ENCODE peak calls at places on chromosomes 6 and 20, in five cellular contexts. One of them, this sample, is unnamed.

GRCh38 chr6:111521497-111522275 is 38.7 kb upstream of the REV3L start:
- DNase-seq in fibroblast of the aortic adventitia: peak
- DNase-seq in OCI-LY7: no peak
- DNase-seq in CD8-positive, alpha-beta T cell: no peak
- DNase-seq in breast epithelium: no peak
- DNase-seq in this sample: no peak

GRCh38 chr20:51500311-51500710 is 42.2 kb downstream of the NFATC2 start:
- DNase-seq in fibroblast of the aortic adventitia: no peak
- DNase-seq in OCI-LY7: peak
- DNase-seq in CD8-positive, alpha-beta T cell: peak
- DNase-seq in breast epithelium: no peak
- DNase-seq in this sample: no peak

GRCh38 chr6:45965787-45966186 is 49.9 kb downstream of the CLIC5 start:
- DNase-seq in fibroblast of the aortic adventitia: peak
- DNase-seq in OCI-LY7: no peak
- DNase-seq in CD8-positive, alpha-beta T cell: no peak
- DNase-seq in breast epithelium: no peak
- DNase-seq in this sample: no peak

GRCh38 chr20:29741894-29742698 is 1515.4 kb upstream of the DEFB115 start:
- DNase-seq in fibroblast of the aortic adventitia: no peak
- DNase-seq in OCI-LY7: no peak
- DNase-seq in CD8-positive, alpha-beta T cell: no peak
- DNase-seq in breast epithelium: no peak
- DNase-seq in this sample: no peak

GRCh38 chr20:2817891-2818595 is 1.9 kb downstream of the TMEM239 start:
- DNase-seq in fibroblast of the aortic adventitia: peak
- DNase-seq in OCI-LY7: no peak
- DNase-seq in CD8-positive, alpha-beta T cell: no peak
- DNase-seq in breast epithelium: peak
- DNase-seq in this sample: no peak

GRCh38 chr6:159842035-159842434 is 42.0 kb downstream of the PNLDC1 start:
- DNase-seq in fibroblast of the aortic adventitia: peak
- DNase-seq in OCI-LY7: no peak
- DNase-seq in CD8-positive, alpha-beta T cell: no peak
- DNase-seq in breast epithelium: no peak
- DNase-seq in this sample: no peak

GRCh38 chr6:110799181-110799580 is 16.1 kb downstream of the CDK19 start:
- DNase-seq in fibroblast of the aortic adventitia: no peak
- DNase-seq in OCI-LY7: no peak
- DNase-seq in CD8-positive, alpha-beta T cell: no peak
- DNase-seq in breast epithelium: no peak
- DNase-seq in this sample: no peak

GRCh38 chr20:4132956-4133355 is 117.6 kb upstream of the RNF24 start:
- DNase-seq in fibroblast of the aortic adventitia: no peak
- DNase-seq in OCI-LY7: no peak
- DNase-seq in CD8-positive, alpha-beta T cell: no peak
- DNase-seq in breast epithelium: no peak
- DNase-seq in this sample: no peak

GRCh38 chr20:19942611-19943010 is 74.6 kb upstream of the NAA20 start:
- DNase-seq in fibroblast of the aortic adventitia: no peak
- DNase-seq in OCI-LY7: no peak
- DNase-seq in CD8-positive, alpha-beta T cell: no peak
- DNase-seq in breast epithelium: no peak
- DNase-seq in this sample: no peak

GRCh38 chr20:1888796-1889463 is 6.3 kb upstream of the SIRPA start:
- DNase-seq in fibroblast of the aortic adventitia: peak
- DNase-seq in OCI-LY7: no peak
- DNase-seq in CD8-positive, alpha-beta T cell: no peak
- DNase-seq in breast epithelium: no peak
- DNase-seq in this sample: no peak

GRCh38 chr6:108914235-108915022 is 66.2 kb downstream of the ARMC2 start:
- DNase-seq in fibroblast of the aortic adventitia: no peak
- DNase-seq in OCI-LY7: peak
- DNase-seq in CD8-positive, alpha-beta T cell: peak
- DNase-seq in breast epithelium: no peak
- DNase-seq in this sample: no peak

GRCh38 chr6:167341665-167342655 is 17.1 kb downstream of the TTLL2 start:
- DNase-seq in fibroblast of the aortic adventitia: no peak
- DNase-seq in OCI-LY7: no peak
- DNase-seq in CD8-positive, alpha-beta T cell: no peak
- DNase-seq in breast epithelium: no peak
- DNase-seq in this sample: no peak

GRCh38 chr6:175680-176079 is 116.6 kb upstream of the DUSP22 start:
- DNase-seq in fibroblast of the aortic adventitia: no peak
- DNase-seq in OCI-LY7: no peak
- DNase-seq in CD8-positive, alpha-beta T cell: no peak
- DNase-seq in breast epithelium: no peak
- DNase-seq in this sample: no peak

GRCh38 chr6:178119-178518 is 114.2 kb upstream of the DUSP22 start:
- DNase-seq in fibroblast of the aortic adventitia: no peak
- DNase-seq in OCI-LY7: no peak
- DNase-seq in CD8-positive, alpha-beta T cell: no peak
- DNase-seq in breast epithelium: no peak
- DNase-seq in this sample: no peak

GRCh38 chr6:176766-177165 is 115.5 kb upstream of the DUSP22 start:
- DNase-seq in fibroblast of the aortic adventitia: no peak
- DNase-seq in OCI-LY7: no peak
- DNase-seq in CD8-positive, alpha-beta T cell: no peak
- DNase-seq in breast epithelium: no peak
- DNase-seq in this sample: no peak

GRCh38 chr6:168865-169455 is 123.3 kb upstream of the DUSP22 start:
- DNase-seq in fibroblast of the aortic adventitia: peak
- DNase-seq in OCI-LY7: peak
- DNase-seq in CD8-positive, alpha-beta T cell: no peak
- DNase-seq in breast epithelium: no peak
- DNase-seq in this sample: no peak

GRCh38 chr6:174036-174435 is 118.3 kb upstream of the DUSP22 start:
- DNase-seq in fibroblast of the aortic adventitia: no peak
- DNase-seq in OCI-LY7: no peak
- DNase-seq in CD8-positive, alpha-beta T cell: no peak
- DNase-seq in breast epithelium: no peak
- DNase-seq in this sample: no peak
- TF ChIP-seq CTCF in fibroblast of the aortic adventitia: no peak
- TF ChIP-seq CTCF in OCI-LY7: no peak
- TF ChIP-seq CTCF in CD8-positive, alpha-beta T cell: no peak
- TF ChIP-seq CTCF in breast epithelium: no peak
- TF ChIP-seq CTCF in this sample: no peak

GRCh38 chr6:7939186-7939863 is 28.7 kb upstream of the TXNDC5 start:
- DNase-seq in fibroblast of the aortic adventitia: no peak
- DNase-seq in OCI-LY7: no peak
- DNase-seq in CD8-positive, alpha-beta T cell: no peak
- DNase-seq in breast epithelium: no peak
- DNase-seq in this sample: no peak

GRCh38 chr6:7938562-7939185 is 28.1 kb upstream of the TXNDC5 start:
- DNase-seq in fibroblast of the aortic adventitia: no peak
- DNase-seq in OCI-LY7: no peak
- DNase-seq in CD8-positive, alpha-beta T cell: no peak
- DNase-seq in breast epithelium: no peak
- DNase-seq in this sample: no peak

GRCh38 chr6:7939864-7940228 is 29.3 kb upstream of the TXNDC5 start:
- DNase-seq in fibroblast of the aortic adventitia: no peak
- DNase-seq in OCI-LY7: no peak
- DNase-seq in CD8-positive, alpha-beta T cell: no peak
- DNase-seq in breast epithelium: no peak
- DNase-seq in this sample: no peak
- TF ChIP-seq CTCF in fibroblast of the aortic adventitia: no peak
- TF ChIP-seq CTCF in OCI-LY7: no peak
- TF ChIP-seq CTCF in CD8-positive, alpha-beta T cell: no peak
- TF ChIP-seq CTCF in breast epithelium: no peak
- TF ChIP-seq CTCF in this sample: no peak

DNA sequence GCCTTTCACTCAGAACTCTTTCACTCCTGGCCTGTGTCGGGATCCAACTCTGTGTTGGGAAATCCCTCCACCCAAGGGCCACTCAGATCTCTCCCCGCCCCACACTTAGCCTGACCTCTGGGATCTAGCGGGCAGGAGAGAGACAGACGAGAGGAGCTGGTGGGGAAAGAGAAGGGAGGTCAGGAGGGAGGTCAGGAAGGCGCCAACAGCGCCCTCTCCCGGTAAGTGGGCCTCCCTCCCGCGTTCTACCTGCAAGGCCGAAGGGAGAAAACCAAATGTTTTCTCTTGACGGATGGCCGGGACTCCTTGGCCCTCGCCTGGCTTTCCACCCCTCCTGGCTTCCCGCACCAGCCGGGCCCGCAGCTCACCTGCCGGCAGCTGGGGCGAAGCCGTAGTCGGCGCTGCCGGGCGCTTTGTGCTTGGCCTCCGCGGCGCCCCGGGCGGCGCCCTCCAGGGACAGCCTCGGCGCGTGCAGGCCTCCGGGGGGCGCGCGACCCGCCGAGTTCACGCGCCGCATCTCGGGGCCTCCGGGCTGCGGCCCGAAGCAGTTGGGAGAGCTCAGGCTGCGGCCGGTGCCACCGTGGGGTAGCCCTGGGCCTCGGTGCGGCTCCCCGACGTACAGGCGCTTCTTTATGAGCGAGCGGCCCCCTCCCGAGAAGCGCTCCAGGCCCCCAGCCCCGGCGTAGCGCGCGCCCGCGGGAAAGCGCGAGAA is 38.2 kb downstream of the C6orf132 start:
- DNase-seq in fibroblast of the aortic adventitia: peak
- DNase-seq in OCI-LY7: peak
- DNase-seq in CD8-positive, alpha-beta T cell: peak
- DNase-seq in breast epithelium: no peak
- DNase-seq in this sample: peak
- TF ChIP-seq CTCF in fibroblast of the aortic adventitia: peak
- TF ChIP-seq CTCF in OCI-LY7: peak
- TF ChIP-seq CTCF in CD8-positive, alpha-beta T cell: peak
- TF ChIP-seq CTCF in breast epithelium: no peak
- TF ChIP-seq CTCF in this sample: peak

GRCh38 chr20:56625837-56626236 is 3.3 kb upstream of the TFAP2C start:
- DNase-seq in fibroblast of the aortic adventitia: no peak
- DNase-seq in OCI-LY7: no peak
- DNase-seq in CD8-positive, alpha-beta T cell: no peak
- DNase-seq in breast epithelium: no peak
- DNase-seq in this sample: no peak

GRCh38 chr20:56624786-56625681 is 4.1 kb upstream of the TFAP2C start:
- DNase-seq in fibroblast of the aortic adventitia: no peak
- DNase-seq in OCI-LY7: no peak
- DNase-seq in CD8-positive, alpha-beta T cell: no peak
- DNase-seq in breast epithelium: no peak
- DNase-seq in this sample: no peak

GRCh38 chr20:56627122-56628014 is 1.7 kb upstream of the TFAP2C start:
- DNase-seq in fibroblast of the aortic adventitia: no peak
- DNase-seq in OCI-LY7: no peak
- DNase-seq in CD8-positive, alpha-beta T cell: no peak
- DNase-seq in breast epithelium: no peak
- DNase-seq in this sample: no peak

GRCh38 chr20:56628015-56628872 is 862 bp upstream of the TFAP2C start:
- DNase-seq in fibroblast of the aortic adventitia: no peak
- DNase-seq in OCI-LY7: no peak
- DNase-seq in CD8-positive, alpha-beta T cell: no peak
- DNase-seq in breast epithelium: no peak
- DNase-seq in this sample: no peak

GRCh38 chr20:56626367-56627121 is 2.6 kb upstream of the TFAP2C start:
- DNase-seq in fibroblast of the aortic adventitia: no peak
- DNase-seq in OCI-LY7: no peak
- DNase-seq in CD8-positive, alpha-beta T cell: no peak
- DNase-seq in breast epithelium: no peak
- DNase-seq in this sample: no peak
- TF ChIP-seq CTCF in fibroblast of the aortic adventitia: no peak
- TF ChIP-seq CTCF in OCI-LY7: peak
- TF ChIP-seq CTCF in CD8-positive, alpha-beta T cell: no peak
- TF ChIP-seq CTCF in breast epithelium: no peak
- TF ChIP-seq CTCF in this sample: peak

GRCh38 chr6:36139431-36139830 is 9.1 kb downstream of the MAPK13 start:
- DNase-seq in fibroblast of the aortic adventitia: no peak
- DNase-seq in OCI-LY7: no peak
- DNase-seq in CD8-positive, alpha-beta T cell: no peak
- DNase-seq in breast epithelium: no peak
- DNase-seq in this sample: no peak
- TF ChIP-seq CTCF in fibroblast of the aortic adventitia: no peak
- TF ChIP-seq CTCF in OCI-LY7: peak
- TF ChIP-seq CTCF in CD8-positive, alpha-beta T cell: no peak
- TF ChIP-seq CTCF in breast epithelium: no peak
- TF ChIP-seq CTCF in this sample: peak